ENCODE peak calls at places on chromosomes 16 and 17, in four cellular contexts. One of them, this sample, is unnamed.

GRCh38 chr16:23518435-23518891 is 8.2 kb upstream of the GGA2 start:
- DNase-seq in dorsolateral prefrontal cortex: no peak
- DNase-seq in mucosa of descending colon: no peak
- DNase-seq in keratinocyte: no peak
- DNase-seq in this sample: no peak

GRCh38 chr16:89036776-89037175 is 56.9 kb upstream of the ACSF3 start:
- DNase-seq in mucosa of descending colon: peak
- DNase-seq in keratinocyte: no peak
- DNase-seq in dorsolateral prefrontal cortex: no peak
- DNase-seq in this sample: no peak

GRCh38 chr16:15798671-15799070 is 58.2 kb downstream of the MYH11 start:
- DNase-seq in keratinocyte: no peak
- DNase-seq in mucosa of descending colon: no peak
- DNase-seq in dorsolateral prefrontal cortex: no peak
- DNase-seq in this sample: no peak

GRCh38 chr16:83928341-83929055 is 24.5 kb upstream of the OSGIN1 start:
- DNase-seq in dorsolateral prefrontal cortex: no peak
- DNase-seq in mucosa of descending colon: peak
- DNase-seq in keratinocyte: no peak
- DNase-seq in this sample: peak

GRCh38 chr16:66483689-66484452 is 56.8 kb downstream of the BEAN1 start:
- DNase-seq in keratinocyte: no peak
- DNase-seq in mucosa of descending colon: peak
- DNase-seq in dorsolateral prefrontal cortex: peak
- DNase-seq in this sample: no peak

GRCh38 chr17:32910769-32911168 is 17.2 kb upstream of the TMEM98 start:
- DNase-seq in mucosa of descending colon: no peak
- DNase-seq in dorsolateral prefrontal cortex: no peak
- DNase-seq in keratinocyte: no peak
- DNase-seq in this sample: no peak

GRCh38 chr17:69358688-69359596 is 32.0 kb upstream of the ABCA5 start:
- DNase-seq in dorsolateral prefrontal cortex: no peak
- DNase-seq in mucosa of descending colon: no peak
- DNase-seq in keratinocyte: no peak
- DNase-seq in this sample: no peak

GRCh38 chr16:74431516-74431915 is 10.2 kb upstream of the CLEC18B start:
- DNase-seq in dorsolateral prefrontal cortex: no peak
- DNase-seq in mucosa of descending colon: no peak
- DNase-seq in keratinocyte: no peak
- DNase-seq in this sample: no peak

GRCh38 chr17:31525801-31526549 is 134.5 kb downstream of the RAB11FIP4 start:
- DNase-seq in dorsolateral prefrontal cortex: peak
- DNase-seq in keratinocyte: no peak
- DNase-seq in mucosa of descending colon: no peak
- DNase-seq in this sample: no peak

GRCh38 chr16:57299009-57299718 is 14.7 kb upstream of the PLLP start:
- DNase-seq in dorsolateral prefrontal cortex: peak
- DNase-seq in mucosa of descending colon: no peak
- DNase-seq in keratinocyte: peak
- DNase-seq in this sample: peak

GRCh38 chr17:29148790-29149430 is 31.3 kb downstream of the MYO18A start:
- DNase-seq in mucosa of descending colon: peak
- DNase-seq in keratinocyte: peak
- DNase-seq in dorsolateral prefrontal cortex: peak
- DNase-seq in this sample: peak

GRCh38 chr17:1931759-1932579 is 93.2 kb downstream of the RTN4RL1 start:
- DNase-seq in dorsolateral prefrontal cortex: peak
- DNase-seq in keratinocyte: no peak
- DNase-seq in mucosa of descending colon: no peak
- DNase-seq in this sample: peak

GRCh38 chr16:3068486-3068885 is 3.0 kb downstream of the IL32 start:
- DNase-seq in keratinocyte: no peak
- DNase-seq in dorsolateral prefrontal cortex: no peak
- DNase-seq in mucosa of descending colon: peak
- DNase-seq in this sample: no peak

GRCh38 chr16:89392881-89393730 is 97.3 kb downstream of the ANKRD11 start:
- DNase-seq in keratinocyte: no peak
- DNase-seq in mucosa of descending colon: no peak
- DNase-seq in dorsolateral prefrontal cortex: no peak
- DNase-seq in this sample: no peak

GRCh38 chr17:9228408-9229159 is 207.3 kb downstream of the NTN1 start:
- DNase-seq in mucosa of descending colon: peak
- DNase-seq in keratinocyte: no peak
- DNase-seq in dorsolateral prefrontal cortex: no peak
- DNase-seq in this sample: no peak

GRCh38 chr16:56450275-56450889 is 750 bp downstream of the NUDT21 start:
- DNase-seq in mucosa of descending colon: no peak
- DNase-seq in keratinocyte: no peak
- DNase-seq in dorsolateral prefrontal cortex: no peak
- DNase-seq in this sample: no peak

GRCh38 chr17:73458191-73458590 is 146.4 kb upstream of the CDC42EP4 start:
- DNase-seq in dorsolateral prefrontal cortex: no peak
- DNase-seq in mucosa of descending colon: no peak
- DNase-seq in keratinocyte: no peak
- DNase-seq in this sample: no peak

GRCh38 chr17:68197997-68198930 is 49.6 kb upstream of the AMZ2 start:
- DNase-seq in keratinocyte: no peak
- DNase-seq in dorsolateral prefrontal cortex: no peak
- DNase-seq in mucosa of descending colon: no peak
- DNase-seq in this sample: no peak

GRCh38 chr17:68198931-68199836 is 48.7 kb upstream of the AMZ2 start:
- DNase-seq in keratinocyte: no peak
- DNase-seq in dorsolateral prefrontal cortex: peak
- DNase-seq in mucosa of descending colon: peak
- DNase-seq in this sample: no peak

GRCh38 chr17:68200689-68201424 is 47.0 kb upstream of the AMZ2 start:
- DNase-seq in keratinocyte: no peak
- DNase-seq in dorsolateral prefrontal cortex: peak
- DNase-seq in mucosa of descending colon: peak
- DNase-seq in this sample: no peak

GRCh38 chr17:68201425-68201785 is 46.4 kb upstream of the AMZ2 start:
- DNase-seq in keratinocyte: no peak
- DNase-seq in dorsolateral prefrontal cortex: no peak
- DNase-seq in mucosa of descending colon: no peak
- DNase-seq in this sample: no peak

DNA sequence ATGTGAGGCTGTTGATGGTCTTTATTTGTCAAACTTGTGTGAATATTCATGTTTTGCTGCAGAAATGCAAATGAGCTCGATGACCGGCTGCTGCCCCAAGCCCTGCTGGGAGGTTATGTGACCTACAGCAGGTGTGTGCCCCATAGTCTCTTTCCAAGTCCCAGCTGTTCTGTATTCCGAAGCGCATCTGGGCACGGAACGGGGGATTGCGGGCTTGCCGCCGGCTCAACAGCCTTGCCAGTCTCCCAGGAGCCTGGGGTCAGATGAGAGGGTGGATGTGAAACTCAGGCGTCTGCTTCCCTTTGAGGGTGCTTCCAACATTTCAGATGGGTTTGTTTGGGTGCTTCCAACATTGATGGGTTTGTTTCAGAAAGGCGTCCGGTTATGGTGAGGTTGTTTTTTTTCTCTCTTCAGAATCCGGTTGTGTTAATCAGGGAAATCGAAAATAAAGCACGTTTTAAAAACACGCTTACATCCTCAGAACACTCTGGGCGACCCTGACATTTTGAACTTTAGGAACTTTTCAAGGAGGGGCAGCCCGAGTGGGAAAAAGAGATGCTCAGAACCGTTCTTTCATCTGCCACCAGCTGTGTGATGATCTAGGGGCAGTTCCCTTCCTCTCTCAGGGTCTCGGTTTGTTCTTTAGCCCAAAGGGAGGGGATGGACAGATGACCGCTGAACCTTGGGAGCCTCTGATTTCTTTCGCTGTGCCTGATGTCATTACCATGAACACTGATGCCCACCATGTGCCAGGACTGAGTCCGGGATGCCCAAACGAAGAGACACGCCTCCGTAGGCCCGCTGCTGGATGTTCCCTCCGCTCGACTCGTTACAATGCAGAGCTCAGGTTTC is 47.8 kb upstream of the AMZ2 start:
- DNase-seq in dorsolateral prefrontal cortex: no peak
- DNase-seq in keratinocyte: no peak
- DNase-seq in mucosa of descending colon: no peak
- DNase-seq in this sample: no peak
- H3K4me3 ChIP-seq in dorsolateral prefrontal cortex: peak
- H3K4me3 ChIP-seq in keratinocyte: no peak
- H3K4me3 ChIP-seq in mucosa of descending colon: no peak
- H3K4me3 ChIP-seq in this sample: no peak

GRCh38 chr17:64418506-64419339 is 28.1 kb upstream of the PECAM1 start:
- DNase-seq in keratinocyte: no peak
- DNase-seq in dorsolateral prefrontal cortex: peak
- DNase-seq in mucosa of descending colon: no peak
- DNase-seq in this sample: no peak
- TF ChIP-seq CTCF in keratinocyte: peak
- TF ChIP-seq CTCF in dorsolateral prefrontal cortex: peak
- TF ChIP-seq CTCF in mucosa of descending colon: peak
- TF ChIP-seq CTCF in this sample: peak

DNA sequence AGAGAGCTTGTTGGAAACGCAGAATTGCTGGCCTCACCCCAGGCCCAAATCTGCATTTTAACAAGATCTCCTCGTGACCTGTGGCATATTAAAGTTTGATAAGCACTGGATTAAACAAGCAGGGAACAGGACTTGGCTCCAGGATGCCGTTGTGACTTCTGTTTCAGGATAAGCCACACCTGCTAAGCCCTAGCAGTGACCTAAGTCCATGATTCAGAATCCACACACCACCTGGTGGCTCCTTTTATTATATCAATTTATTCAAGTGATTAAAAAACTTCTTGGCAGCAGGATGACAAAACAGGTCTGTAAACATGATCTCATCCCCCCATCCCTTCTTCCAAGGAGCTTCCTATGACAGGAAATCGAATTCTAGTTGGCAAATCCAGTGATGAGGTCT is 9.1 kb downstream of the NAGPA start:
- DNase-seq in dorsolateral prefrontal cortex: no peak
- DNase-seq in keratinocyte: no peak
- DNase-seq in mucosa of descending colon: no peak
- DNase-seq in this sample: no peak
- H3K4me3 ChIP-seq in dorsolateral prefrontal cortex: no peak
- H3K4me3 ChIP-seq in keratinocyte: no peak
- H3K4me3 ChIP-seq in mucosa of descending colon: no peak
- H3K4me3 ChIP-seq in this sample: no peak

GRCh38 chr17:13619462-13619861 is 17.7 kb upstream of the HS3ST3A1 start:
- DNase-seq in keratinocyte: no peak
- DNase-seq in mucosa of descending colon: no peak
- DNase-seq in dorsolateral prefrontal cortex: no peak
- DNase-seq in this sample: no peak
- TF ChIP-seq CTCF in keratinocyte: peak
- TF ChIP-seq CTCF in mucosa of descending colon: no peak
- TF ChIP-seq CTCF in dorsolateral prefrontal cortex: no peak
- TF ChIP-seq CTCF in this sample: no peak

DNA sequence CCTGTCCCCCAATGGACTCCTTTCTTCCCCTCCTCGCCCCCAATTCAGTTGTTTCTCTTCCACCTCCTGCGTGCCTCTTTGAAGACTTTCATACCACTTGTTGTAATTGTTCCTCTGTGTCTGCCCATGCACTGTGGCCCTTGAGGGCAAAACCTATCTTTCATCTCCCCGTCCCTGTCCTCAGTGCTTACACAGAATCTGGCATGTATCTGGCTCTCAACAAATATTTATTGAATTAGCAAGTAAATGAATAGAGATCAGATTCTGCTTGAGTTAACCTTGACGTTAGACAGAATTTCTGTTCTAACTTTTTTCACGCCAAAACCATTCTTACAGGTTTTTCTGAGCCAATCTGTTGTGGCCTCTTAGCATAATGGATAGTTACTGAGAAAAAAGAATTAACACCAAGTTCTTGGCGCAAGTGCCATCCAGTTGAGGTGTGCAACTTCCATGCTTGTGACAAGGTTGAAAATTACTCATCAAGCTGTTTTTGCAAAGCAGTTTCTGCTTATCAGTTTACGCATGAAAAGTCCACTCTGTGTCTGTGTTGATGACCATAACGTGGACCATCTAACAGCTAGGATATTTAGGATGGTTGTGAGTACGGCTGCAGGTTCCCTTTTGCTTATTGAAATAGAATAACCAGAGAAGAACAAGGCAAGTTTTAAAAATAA is 215.1 kb downstream of the PRKCA start:
- DNase-seq in dorsolateral prefrontal cortex: no peak
- DNase-seq in keratinocyte: no peak
- DNase-seq in mucosa of descending colon: no peak
- DNase-seq in this sample: no peak
- H3K4me3 ChIP-seq in dorsolateral prefrontal cortex: no peak
- H3K4me3 ChIP-seq in keratinocyte: no peak
- H3K4me3 ChIP-seq in mucosa of descending colon: no peak
- H3K4me3 ChIP-seq in this sample: no peak

DNA sequence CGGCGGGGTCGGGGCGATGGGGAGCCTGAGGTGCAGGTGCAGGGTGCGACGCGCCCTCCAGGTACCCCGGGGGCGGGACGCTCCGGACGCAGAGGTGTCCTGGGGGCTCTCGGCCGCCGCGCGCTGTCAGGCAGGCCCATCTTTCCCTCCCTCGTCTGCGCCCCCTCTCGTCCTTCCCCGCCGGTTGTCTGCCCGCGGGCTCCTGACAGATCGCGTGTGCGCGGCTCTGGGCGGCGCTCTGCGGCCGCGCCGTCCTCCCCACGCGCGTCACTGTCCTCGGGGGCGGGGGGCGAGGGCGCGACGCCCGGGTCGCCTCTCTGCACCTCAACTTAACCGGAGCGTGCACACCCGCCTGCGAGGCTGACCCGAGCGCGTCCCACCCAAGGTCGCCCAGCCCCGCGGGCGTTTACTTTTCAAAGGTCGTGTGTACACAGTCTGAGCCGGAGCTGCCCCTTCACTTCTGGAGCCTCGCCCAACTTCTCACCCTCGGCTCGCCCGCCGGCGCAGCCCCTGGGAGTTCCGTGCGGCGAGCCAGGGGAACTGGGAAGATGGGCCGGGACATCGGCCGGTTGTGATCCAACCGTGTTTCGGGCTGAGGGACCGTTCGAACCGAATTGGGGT is 512 bp downstream of the AKAP1 start:
- DNase-seq in keratinocyte: no peak
- DNase-seq in mucosa of descending colon: peak
- DNase-seq in dorsolateral prefrontal cortex: peak
- DNase-seq in this sample: no peak
- TF ChIP-seq CTCF in keratinocyte: peak
- TF ChIP-seq CTCF in mucosa of descending colon: no peak
- TF ChIP-seq CTCF in dorsolateral prefrontal cortex: peak
- TF ChIP-seq CTCF in this sample: peak